ENCODE peak calls at places on chromosomes 1 and 21, in nine cellular contexts. S is thoracic aorta; V is mammary epithelial cell; Z is naive thymus-derived CD4-positive, alpha-beta T cell; I is PC-9; F is sigmoid colon; W is neural progenitor cell; X is fibroblast of lung; T is tibial nerve. M is an unnamed sample. For H3K27me3 and H3K36me3, the result is how much of the 10 kb centered on the place peaks cover.

GRCh38 chr1:3577711-3578432 is 33.4 kb downstream of the MEGF6 start:
- DNase-seq in T (no peak), F (no peak), S (no peak), X (no peak), V (no peak), Z (no peak), W (no peak), I (no peak), M (no peak)

GRCh38 chr1:233336554-233337442 is 9.3 kb downstream of the MAP3K21 start:
- DNase-seq in V (no peak), Z (no peak), W (no peak), I (no peak), S (no peak), F (no peak), X (no peak), T (no peak), M (no peak)

GRCh38 chr1:43395523-43395922 is 5.8 kb downstream of the SZT2 start:
- DNase-seq in V (no peak), S (no peak), W (no peak), F (no peak), Z (no peak), T (no peak), I (no peak), X (no peak), M (no peak)

GRCh38 chr1:172265905-172266304 is 154.6 kb upstream of the C1orf105 start:
- DNase-seq in F (no peak), W (no peak), X (no peak), V (no peak), S (no peak), T (no peak), Z (no peak), I (no peak), M (no peak)

GRCh38 chr21:25582888-25583287 is 24.4 kb downstream of the MRPL39 start:
- DNase-seq in X (no peak), I (no peak), W (no peak), F (no peak), S (no peak), Z (no peak), T (no peak), V (no peak), M (no peak)

GRCh38 chr1:153805042-153805745 is 30.0 kb downstream of the SLC27A3 start:
- DNase-seq in V (peak), F (no peak), T (no peak), I (peak), S (peak), W (no peak), X (peak), Z (peak), M (peak)

GRCh38 chr1:104380003-104380402 is 630.3 kb downstream of the AMY1C start:
- DNase-seq in V (no peak), F (no peak), S (no peak), I (no peak), Z (no peak), X (no peak), W (no peak), T (no peak), M (no peak)

GRCh38 chr1:223234164-223234501 is 91.1 kb upstream of the TLR5 start:
- DNase-seq in W (no peak), Z (no peak), T (no peak), S (no peak), X (no peak), I (no peak), V (no peak), F (no peak), M (no peak)

GRCh38 chr21:40516336-40516735 is 330.6 kb downstream of the DSCAM start:
- DNase-seq in X (no peak), S (no peak), F (no peak), I (no peak), V (no peak), Z (no peak), T (no peak), W (peak), M (peak)

GRCh38 chr1:84613026-84613425 is 38.8 kb upstream of the CTBS start:
- DNase-seq in S (no peak), X (peak), W (no peak), Z (no peak), V (no peak), T (no peak), F (no peak), I (no peak), M (no peak)

GRCh38 chr1:229196404-229197224 is 74.3 kb upstream of the RAB4A start:
- DNase-seq in Z (no peak), I (no peak), F (no peak), V (no peak), X (no peak), T (no peak), W (no peak), S (no peak), M (no peak)

GRCh38 chr1:36203554-36204346 is 20.5 kb upstream of the THRAP3 start:
- DNase-seq in F (peak), W (peak), S (peak), T (no peak), I (peak), X (peak), Z (no peak), V (peak), M (peak)

GRCh38 chr1:226656201-226656600 is 82.9 kb downstream of the ITPKB start:
- DNase-seq in V (no peak), I (no peak), T (no peak), W (no peak), S (no peak), Z (no peak), X (no peak), F (no peak), M (peak)

GRCh38 chr1:179021873-179022272 is 3.8 kb upstream of the FAM20B start:
- DNase-seq in S (no peak), W (no peak), I (no peak), V (no peak), T (no peak), X (peak), Z (no peak), F (no peak), M (no peak)

GRCh38 chr1:115041654-115042053 is 12.0 kb downstream of the TSHB start:
- DNase-seq in W (peak), X (no peak), Z (no peak), I (no peak), T (no peak), F (no peak), S (no peak), V (peak), M (no peak)

GRCh38 chr1:197268012-197268411 is at the start of gene CRB1:
- DNase-seq in Z (no peak), W (peak), S (no peak), X (peak), T (no peak), I (no peak), F (no peak), V (no peak), M (no peak)

GRCh38 chr1:116717318-116717717 is 36.9 kb upstream of the CD2 start:
- DNase-seq in W (no peak), I (no peak), X (no peak), F (no peak), Z (no peak), V (no peak), S (no peak), T (no peak), M (no peak)

GRCh38 chr1:54604572-54605370 is 18.6 kb downstream of the FAM151A start:
- DNase-seq in I (no peak), F (peak), S (no peak), V (peak), T (no peak), W (no peak), X (no peak), Z (peak), M (peak)
- H3K27me3 ChIP-seq in I (under half), F (under half), S (under half), V (under half), T (under half), W (under half), X (under half), Z (under half), M (under half)

GRCh38 chr21:38784458-38785266 is 21.1 kb upstream of the ETS2 start:
- DNase-seq in F (no peak), Z (no peak), W (no peak), V (no peak), I (peak), X (no peak), S (no peak), T (no peak), M (no peak)
- H3K27ac ChIP-seq in F (no peak), Z (no peak), W (no peak), V (no peak), I (no peak), X (no peak), S (no peak), T (no peak), M (no peak)

DNA sequence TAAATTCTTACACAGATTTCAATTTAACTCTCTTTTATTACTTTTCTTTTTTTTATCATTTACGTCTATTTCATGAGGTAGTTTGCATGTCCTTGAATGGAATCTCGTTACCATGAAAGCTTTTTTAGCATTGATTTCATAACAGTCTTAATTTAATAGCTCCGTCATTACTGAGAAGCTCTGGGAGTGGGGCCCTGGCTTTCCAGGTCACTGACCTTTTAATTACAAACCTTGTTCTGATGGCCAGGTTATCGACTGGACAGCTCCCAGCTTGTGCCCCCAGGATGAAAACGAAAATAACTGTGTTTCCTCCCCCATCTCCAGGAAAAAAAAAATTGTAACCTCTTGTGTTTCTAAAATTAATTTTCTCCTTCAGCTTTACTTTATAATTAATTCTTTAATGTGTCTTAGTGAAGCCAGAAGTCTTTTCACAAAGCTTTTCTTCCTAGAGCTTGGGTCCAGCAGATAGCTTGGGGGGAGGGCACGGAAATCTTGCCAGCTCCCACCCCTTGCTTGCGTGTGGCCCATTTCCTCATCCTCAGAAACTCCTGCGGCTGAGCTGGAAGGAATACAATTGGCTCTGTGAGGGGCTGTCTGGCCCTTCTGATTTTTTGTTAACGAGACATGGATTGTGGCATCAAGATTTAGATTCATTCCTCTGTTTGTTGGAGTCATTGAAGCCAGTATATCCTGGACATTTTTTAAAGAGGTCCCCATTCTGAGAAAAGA is 65.7 kb downstream of the PEX14 start:
- DNase-seq in F (peak), T (no peak), W (no peak), V (no peak), Z (no peak), X (peak), I (no peak), S (no peak), M (no peak)
- H3K36me3 ChIP-seq in F (under half), T (under half), W (under half), V (under half), Z (under half), X (under half), I (under half), S (under half), M (under half)

GRCh38 chr21:43859747-43860214 is 5.2 kb upstream of the AGPAT3 start:
- DNase-seq in V (no peak), I (no peak), F (peak), W (no peak), T (no peak), S (no peak), X (no peak), Z (no peak), M (no peak)
- H3K27me3 ChIP-seq in V (under half), I (under half), F (under half), W (under half), T (under half), S (under half), X (under half), Z (under half), M (under half)